ENCODE peak calls at places on chromosomes 16 and 17, in seven cellular contexts. One of them, this sample, is unnamed.

GRCh38 chr17:83175551-83176271 is 96.3 kb downstream of the METRNL start:
- DNase-seq in activated CD4-positive, alpha-beta memory T cell treated with anti-CD3 and anti-CD28 coated beads for 36 hours: peak
- DNase-seq in T-helper 1 cell: no peak
- DNase-seq in neural progenitor cell: no peak
- DNase-seq in stimulated activated CD8-positive, alpha-beta memory T cell treated with anti-CD3 and anti-CD28 coated beads, Interleukin-7, amount 100 ng/mL, for 24 hours: no peak
- DNase-seq in anterior cingulate cortex: no peak
- DNase-seq in progenitor cell of endocrine pancreas: no peak
- DNase-seq in this sample: no peak

GRCh38 chr16:82133798-82134197 is 36.2 kb downstream of the MPHOSPH6 start:
- DNase-seq in neural progenitor cell: no peak
- DNase-seq in T-helper 1 cell: peak
- DNase-seq in anterior cingulate cortex: no peak
- DNase-seq in progenitor cell of endocrine pancreas: no peak
- DNase-seq in stimulated activated CD8-positive, alpha-beta memory T cell treated with anti-CD3 and anti-CD28 coated beads, Interleukin-7, amount 100 ng/mL, for 24 hours: no peak
- DNase-seq in activated CD4-positive, alpha-beta memory T cell treated with anti-CD3 and anti-CD28 coated beads for 36 hours: peak
- DNase-seq in this sample: no peak

GRCh38 chr17:40903129-40903847 is 18.2 kb upstream of the KRT20 start:
- DNase-seq in stimulated activated CD8-positive, alpha-beta memory T cell treated with anti-CD3 and anti-CD28 coated beads, Interleukin-7, amount 100 ng/mL, for 24 hours: no peak
- DNase-seq in T-helper 1 cell: no peak
- DNase-seq in activated CD4-positive, alpha-beta memory T cell treated with anti-CD3 and anti-CD28 coated beads for 36 hours: no peak
- DNase-seq in progenitor cell of endocrine pancreas: no peak
- DNase-seq in neural progenitor cell: no peak
- DNase-seq in anterior cingulate cortex: no peak
- DNase-seq in this sample: no peak

GRCh38 chr17:82716383-82717181 is at the start of gene FN3KRP:
- DNase-seq in progenitor cell of endocrine pancreas: peak
- DNase-seq in anterior cingulate cortex: peak
- DNase-seq in neural progenitor cell: peak
- DNase-seq in stimulated activated CD8-positive, alpha-beta memory T cell treated with anti-CD3 and anti-CD28 coated beads, Interleukin-7, amount 100 ng/mL, for 24 hours: peak
- DNase-seq in T-helper 1 cell: peak
- DNase-seq in activated CD4-positive, alpha-beta memory T cell treated with anti-CD3 and anti-CD28 coated beads for 36 hours: peak
- DNase-seq in this sample: peak

GRCh38 chr17:16123531-16123930 is 91.8 kb downstream of the NCOR1 start:
- DNase-seq in activated CD4-positive, alpha-beta memory T cell treated with anti-CD3 and anti-CD28 coated beads for 36 hours: no peak
- DNase-seq in T-helper 1 cell: no peak
- DNase-seq in progenitor cell of endocrine pancreas: no peak
- DNase-seq in neural progenitor cell: no peak
- DNase-seq in stimulated activated CD8-positive, alpha-beta memory T cell treated with anti-CD3 and anti-CD28 coated beads, Interleukin-7, amount 100 ng/mL, for 24 hours: no peak
- DNase-seq in anterior cingulate cortex: no peak
- DNase-seq in this sample: no peak

GRCh38 chr17:77959926-77960521 is 1.5 kb downstream of the TNRC6C start:
- DNase-seq in stimulated activated CD8-positive, alpha-beta memory T cell treated with anti-CD3 and anti-CD28 coated beads, Interleukin-7, amount 100 ng/mL, for 24 hours: no peak
- DNase-seq in progenitor cell of endocrine pancreas: no peak
- DNase-seq in neural progenitor cell: peak
- DNase-seq in anterior cingulate cortex: peak
- DNase-seq in T-helper 1 cell: peak
- DNase-seq in activated CD4-positive, alpha-beta memory T cell treated with anti-CD3 and anti-CD28 coated beads for 36 hours: peak
- DNase-seq in this sample: no peak

GRCh38 chr17:45919136-45919535 is 24.8 kb downstream of the MAPT start:
- DNase-seq in T-helper 1 cell: no peak
- DNase-seq in activated CD4-positive, alpha-beta memory T cell treated with anti-CD3 and anti-CD28 coated beads for 36 hours: no peak
- DNase-seq in stimulated activated CD8-positive, alpha-beta memory T cell treated with anti-CD3 and anti-CD28 coated beads, Interleukin-7, amount 100 ng/mL, for 24 hours: no peak
- DNase-seq in neural progenitor cell: no peak
- DNase-seq in progenitor cell of endocrine pancreas: no peak
- DNase-seq in anterior cingulate cortex: no peak
- DNase-seq in this sample: no peak

GRCh38 chr16:64771273-64771672 is 350.6 kb downstream of the CDH11 start:
- DNase-seq in anterior cingulate cortex: no peak
- DNase-seq in stimulated activated CD8-positive, alpha-beta memory T cell treated with anti-CD3 and anti-CD28 coated beads, Interleukin-7, amount 100 ng/mL, for 24 hours: no peak
- DNase-seq in progenitor cell of endocrine pancreas: no peak
- DNase-seq in T-helper 1 cell: no peak
- DNase-seq in neural progenitor cell: no peak
- DNase-seq in activated CD4-positive, alpha-beta memory T cell treated with anti-CD3 and anti-CD28 coated beads for 36 hours: no peak
- DNase-seq in this sample: no peak

GRCh38 chr17:39231587-39232551 is 6.1 kb upstream of the STAC2 start:
- DNase-seq in stimulated activated CD8-positive, alpha-beta memory T cell treated with anti-CD3 and anti-CD28 coated beads, Interleukin-7, amount 100 ng/mL, for 24 hours: peak
- DNase-seq in anterior cingulate cortex: no peak
- DNase-seq in progenitor cell of endocrine pancreas: peak
- DNase-seq in T-helper 1 cell: no peak
- DNase-seq in activated CD4-positive, alpha-beta memory T cell treated with anti-CD3 and anti-CD28 coated beads for 36 hours: peak
- DNase-seq in neural progenitor cell: peak
- DNase-seq in this sample: no peak

GRCh38 chr17:60392845-60393702 is 1.1 kb upstream of the USP32 start:
- DNase-seq in stimulated activated CD8-positive, alpha-beta memory T cell treated with anti-CD3 and anti-CD28 coated beads, Interleukin-7, amount 100 ng/mL, for 24 hours: no peak
- DNase-seq in anterior cingulate cortex: no peak
- DNase-seq in neural progenitor cell: peak
- DNase-seq in T-helper 1 cell: peak
- DNase-seq in progenitor cell of endocrine pancreas: no peak
- DNase-seq in activated CD4-positive, alpha-beta memory T cell treated with anti-CD3 and anti-CD28 coated beads for 36 hours: peak
- DNase-seq in this sample: no peak

GRCh38 chr16:83781-84615 is 6.0 kb downstream of the MPG start:
- DNase-seq in T-helper 1 cell: no peak
- DNase-seq in progenitor cell of endocrine pancreas: no peak
- DNase-seq in activated CD4-positive, alpha-beta memory T cell treated with anti-CD3 and anti-CD28 coated beads for 36 hours: peak
- DNase-seq in stimulated activated CD8-positive, alpha-beta memory T cell treated with anti-CD3 and anti-CD28 coated beads, Interleukin-7, amount 100 ng/mL, for 24 hours: no peak
- DNase-seq in neural progenitor cell: no peak
- DNase-seq in anterior cingulate cortex: no peak
- DNase-seq in this sample: peak

GRCh38 chr16:14111713-14112538 is 40.8 kb downstream of the MRTFB start:
- DNase-seq in T-helper 1 cell: no peak
- DNase-seq in anterior cingulate cortex: no peak
- DNase-seq in neural progenitor cell: no peak
- DNase-seq in progenitor cell of endocrine pancreas: no peak
- DNase-seq in stimulated activated CD8-positive, alpha-beta memory T cell treated with anti-CD3 and anti-CD28 coated beads, Interleukin-7, amount 100 ng/mL, for 24 hours: no peak
- DNase-seq in activated CD4-positive, alpha-beta memory T cell treated with anti-CD3 and anti-CD28 coated beads for 36 hours: no peak
- DNase-seq in this sample: no peak

GRCh38 chr17:72588961-72589360 is 468.1 kb downstream of the SOX9 start:
- DNase-seq in progenitor cell of endocrine pancreas: no peak
- DNase-seq in anterior cingulate cortex: no peak
- DNase-seq in stimulated activated CD8-positive, alpha-beta memory T cell treated with anti-CD3 and anti-CD28 coated beads, Interleukin-7, amount 100 ng/mL, for 24 hours: no peak
- DNase-seq in neural progenitor cell: no peak
- DNase-seq in T-helper 1 cell: peak
- DNase-seq in activated CD4-positive, alpha-beta memory T cell treated with anti-CD3 and anti-CD28 coated beads for 36 hours: peak
- DNase-seq in this sample: no peak

GRCh38 chr17:32388613-32389459 is 38.9 kb downstream of the ZNF207 start:
- DNase-seq in progenitor cell of endocrine pancreas: no peak
- DNase-seq in anterior cingulate cortex: no peak
- DNase-seq in stimulated activated CD8-positive, alpha-beta memory T cell treated with anti-CD3 and anti-CD28 coated beads, Interleukin-7, amount 100 ng/mL, for 24 hours: no peak
- DNase-seq in T-helper 1 cell: no peak
- DNase-seq in activated CD4-positive, alpha-beta memory T cell treated with anti-CD3 and anti-CD28 coated beads for 36 hours: no peak
- DNase-seq in neural progenitor cell: no peak
- DNase-seq in this sample: no peak

GRCh38 chr17:19362293-19363113 is at the start of gene B9D1:
- DNase-seq in activated CD4-positive, alpha-beta memory T cell treated with anti-CD3 and anti-CD28 coated beads for 36 hours: peak
- DNase-seq in anterior cingulate cortex: peak
- DNase-seq in neural progenitor cell: peak
- DNase-seq in T-helper 1 cell: peak
- DNase-seq in progenitor cell of endocrine pancreas: peak
- DNase-seq in stimulated activated CD8-positive, alpha-beta memory T cell treated with anti-CD3 and anti-CD28 coated beads, Interleukin-7, amount 100 ng/mL, for 24 hours: peak
- DNase-seq in this sample: peak

GRCh38 chr17:48954300-48954755 is 9.7 kb upstream of the SNF8 start:
- DNase-seq in neural progenitor cell: peak
- DNase-seq in anterior cingulate cortex: no peak
- DNase-seq in T-helper 1 cell: no peak
- DNase-seq in activated CD4-positive, alpha-beta memory T cell treated with anti-CD3 and anti-CD28 coated beads for 36 hours: peak
- DNase-seq in stimulated activated CD8-positive, alpha-beta memory T cell treated with anti-CD3 and anti-CD28 coated beads, Interleukin-7, amount 100 ng/mL, for 24 hours: no peak
- DNase-seq in progenitor cell of endocrine pancreas: peak
- DNase-seq in this sample: no peak

GRCh38 chr17:17346428-17347233 is 43.5 kb downstream of the NT5M start:
- DNase-seq in neural progenitor cell: no peak
- DNase-seq in stimulated activated CD8-positive, alpha-beta memory T cell treated with anti-CD3 and anti-CD28 coated beads, Interleukin-7, amount 100 ng/mL, for 24 hours: no peak
- DNase-seq in T-helper 1 cell: no peak
- DNase-seq in anterior cingulate cortex: no peak
- DNase-seq in activated CD4-positive, alpha-beta memory T cell treated with anti-CD3 and anti-CD28 coated beads for 36 hours: no peak
- DNase-seq in progenitor cell of endocrine pancreas: no peak
- DNase-seq in this sample: no peak

GRCh38 chr17:50604470-50604869 is 30.2 kb upstream of the ABCC3 start:
- DNase-seq in T-helper 1 cell: no peak
- DNase-seq in progenitor cell of endocrine pancreas: no peak
- DNase-seq in stimulated activated CD8-positive, alpha-beta memory T cell treated with anti-CD3 and anti-CD28 coated beads, Interleukin-7, amount 100 ng/mL, for 24 hours: no peak
- DNase-seq in anterior cingulate cortex: no peak
- DNase-seq in activated CD4-positive, alpha-beta memory T cell treated with anti-CD3 and anti-CD28 coated beads for 36 hours: no peak
- DNase-seq in neural progenitor cell: no peak
- DNase-seq in this sample: no peak

GRCh38 chr17:78971764-78972506 is 7.8 kb downstream of the LGALS3BP start:
- DNase-seq in activated CD4-positive, alpha-beta memory T cell treated with anti-CD3 and anti-CD28 coated beads for 36 hours: no peak
- DNase-seq in anterior cingulate cortex: no peak
- DNase-seq in stimulated activated CD8-positive, alpha-beta memory T cell treated with anti-CD3 and anti-CD28 coated beads, Interleukin-7, amount 100 ng/mL, for 24 hours: no peak
- DNase-seq in progenitor cell of endocrine pancreas: no peak
- DNase-seq in T-helper 1 cell: no peak
- DNase-seq in neural progenitor cell: no peak
- DNase-seq in this sample: no peak

GRCh38 chr17:57091186-57091618 is 6.2 kb downstream of the AKAP1 start:
- DNase-seq in T-helper 1 cell: no peak
- DNase-seq in progenitor cell of endocrine pancreas: no peak
- DNase-seq in activated CD4-positive, alpha-beta memory T cell treated with anti-CD3 and anti-CD28 coated beads for 36 hours: no peak
- DNase-seq in neural progenitor cell: no peak
- DNase-seq in stimulated activated CD8-positive, alpha-beta memory T cell treated with anti-CD3 and anti-CD28 coated beads, Interleukin-7, amount 100 ng/mL, for 24 hours: no peak
- DNase-seq in anterior cingulate cortex: no peak
- DNase-seq in this sample: no peak

GRCh38 chr16:71610936-71611871 is 14.8 kb upstream of the MARVELD3 start:
- DNase-seq in anterior cingulate cortex: no peak
- DNase-seq in stimulated activated CD8-positive, alpha-beta memory T cell treated with anti-CD3 and anti-CD28 coated beads, Interleukin-7, amount 100 ng/mL, for 24 hours: peak
- DNase-seq in progenitor cell of endocrine pancreas: peak
- DNase-seq in T-helper 1 cell: peak
- DNase-seq in activated CD4-positive, alpha-beta memory T cell treated with anti-CD3 and anti-CD28 coated beads for 36 hours: peak
- DNase-seq in neural progenitor cell: peak
- DNase-seq in this sample: peak

GRCh38 chr17:79276824-79277223 is 202.2 kb downstream of the ENGASE start:
- DNase-seq in T-helper 1 cell: no peak
- DNase-seq in activated CD4-positive, alpha-beta memory T cell treated with anti-CD3 and anti-CD28 coated beads for 36 hours: no peak
- DNase-seq in progenitor cell of endocrine pancreas: no peak
- DNase-seq in stimulated activated CD8-positive, alpha-beta memory T cell treated with anti-CD3 and anti-CD28 coated beads, Interleukin-7, amount 100 ng/mL, for 24 hours: no peak
- DNase-seq in anterior cingulate cortex: no peak
- DNase-seq in neural progenitor cell: no peak
- DNase-seq in this sample: no peak